ENCODE peak calls at places on chromosome 5, in six cellular contexts. S, Y, A, V, P and W are unnamed samples.

GRCh38 chr5:4862500-4862899 is 277.6 kb upstream of the ADAMTS16 start:
- DNase-seq in Y (peak; percentile 48), V (no peak), P (no peak), S (peak; percentile 41), A (peak; percentile 22), W (peak; percentile 31)

GRCh38 chr5:32301891-32302290 is 10.8 kb downstream of the MTMR12 start:
- DNase-seq in A (no peak), V (no peak), Y (no peak), P (no peak), S (no peak), W (no peak)

GRCh38 chr5:113495402-113495801 is 7.1 kb upstream of the MCC start:
- DNase-seq in V (no peak), S (no peak), A (peak; percentile 31), P (no peak), Y (peak; percentile 47), W (no peak)

GRCh38 chr5:174424219-174425053 is 299.9 kb upstream of the MSX2 start:
- DNase-seq in Y (no peak), S (no peak), A (no peak), P (no peak), V (no peak), W (no peak)

GRCh38 chr5:45694255-45694834 is 1.8 kb downstream of the HCN1 start:
- DNase-seq in P (no peak), S (no peak), A (peak; percentile 15), V (peak; percentile 14), Y (peak; percentile 1), W (peak; percentile 0)

GRCh38 chr5:39547548-39548154 is 122.9 kb upstream of the DAB2 start:
- DNase-seq in Y (peak; percentile 65), S (peak; percentile 43), V (peak; percentile 20), P (no peak), A (peak; percentile 71), W (peak; percentile 76)

GRCh38 chr5:104942735-104943134 is 1380.1 kb upstream of the NUDT12 start:
- DNase-seq in Y (no peak), V (no peak), P (no peak), S (no peak), A (peak; percentile 4), W (no peak)

GRCh38 chr5:154813736-154814135 is 36.7 kb downstream of the FAXDC2 start:
- DNase-seq in A (no peak), S (no peak), Y (no peak), P (no peak), V (no peak), W (no peak)

GRCh38 chr5:79800979-79801827 is 111.6 kb downstream of the CMYA5 start:
- DNase-seq in Y (peak; percentile 29), V (no peak), S (peak; percentile 18), P (no peak), A (peak; percentile 15), W (peak; percentile 19)

GRCh38 chr5:1005362-1005851 is 3.2 kb upstream of the NKD2 start:
- DNase-seq in A (no peak), S (no peak), V (no peak), P (no peak), Y (no peak), W (no peak)

GRCh38 chr5:123546657-123547056 is 34.7 kb downstream of the CSNK1G3 start:
- DNase-seq in V (no peak), Y (no peak), P (no peak), S (no peak), A (no peak), W (peak; percentile 13)

GRCh38 chr5:168916266-168916665 is 337.1 kb upstream of the PANK3 start:
- DNase-seq in V (no peak), Y (no peak), P (peak; percentile 49), A (peak; percentile 28), S (no peak), W (peak; percentile 19)

GRCh38 chr5:94057217-94057616 is 315.8 kb upstream of the POU5F2 start:
- DNase-seq in Y (no peak), S (no peak), V (no peak), A (no peak), P (no peak), W (no peak)

GRCh38 chr5:119347574-119347973 is 8.2 kb upstream of the TNFAIP8 start:
- DNase-seq in Y (no peak), S (no peak), A (no peak), V (no peak), P (no peak), W (no peak)

GRCh38 chr5:173302546-173303155 is 25.6 kb downstream of the STC2 start:
- DNase-seq in V (no peak), S (peak; percentile 91), P (peak; percentile 93), A (peak; percentile 87), Y (peak; percentile 83), W (peak; percentile 88)

GRCh38 chr5:136087961-136088871 is 44.4 kb upstream of the SMAD5 start:
- DNase-seq in V (no peak), A (no peak), Y (peak; percentile 38), S (peak; percentile 61), P (no peak), W (no peak)

GRCh38 chr5:1294839-1295649 is at the start of gene TERT:
- DNase-seq in S (no peak), V (peak; percentile 47), P (peak; percentile 39), A (no peak), Y (no peak), W (peak; percentile 52)

GRCh38 chr5:179836225-179837019 is 15.7 kb downstream of the SQSTM1 start:
- DNase-seq in S (no peak), Y (peak; percentile 53), A (peak; percentile 75), P (no peak), V (no peak), W (peak; percentile 43)

GRCh38 chr5:115396698-115397097 is 100.2 kb upstream of the CCDC112 start:
- DNase-seq in Y (no peak), S (no peak), P (no peak), V (no peak), A (no peak), W (peak; percentile 75)

GRCh38 chr5:53335115-53335514 is 145.3 kb upstream of the FST start:
- DNase-seq in P (no peak), Y (no peak), V (no peak), A (peak; percentile 22), S (no peak), W (no peak)

GRCh38 chr5:171845857-171846785 is 60.5 kb downstream of the SMIM23 start:
- DNase-seq in V (no peak), S (peak; percentile 46), A (peak; percentile 11), P (no peak), Y (peak; percentile 41), W (peak; percentile 50)

GRCh38 chr5:61397238-61397637 is 65.2 kb downstream of the ZSWIM6 start:
- DNase-seq in P (no peak), A (peak; percentile 53), V (no peak), Y (no peak), S (no peak), W (peak; percentile 63)

GRCh38 chr5:78221467-78221866 is 73.0 kb downstream of the AP3B1 start:
- DNase-seq in P (no peak), S (no peak), V (no peak), Y (no peak), A (no peak), W (no peak)

GRCh38 chr5:42944989-42945388 is 95.1 kb downstream of the ANXA2R start:
- DNase-seq in A (peak; percentile 91), V (no peak), P (peak; percentile 34), S (peak; percentile 78), Y (peak; percentile 95), W (peak; percentile 92)

GRCh38 chr5:174553556-174553955 is 170.8 kb upstream of the MSX2 start:
- DNase-seq in Y (no peak), S (no peak), P (no peak), V (no peak), A (no peak), W (no peak)

GRCh38 chr5:179486596-179487051 is 63.7 kb upstream of the RUFY1 start:
- DNase-seq in P (no peak), Y (no peak), S (no peak), A (peak; percentile 72), V (no peak), W (peak; percentile 27)

GRCh38 chr5:112735702-112736101 is 2.0 kb upstream of the APC start:
- DNase-seq in S (peak; percentile 42), A (peak; percentile 32), P (no peak), V (no peak), Y (peak; percentile 56), W (peak; percentile 83)

GRCh38 chr5:65263291-65263690 is 218.4 kb downstream of the ADAMTS6 start:
- DNase-seq in P (no peak), A (no peak), Y (peak; percentile 23), V (no peak), S (no peak), W (peak; percentile 68)

GRCh38 chr5:113246371-113246870 is 188.4 kb downstream of the TSSK1B start:
- DNase-seq in Y (peak; percentile 47), A (peak; percentile 81), P (peak; percentile 36), S (no peak), V (no peak), W (peak; percentile 19)

GRCh38 chr5:179129607-179130071 is 69.5 kb downstream of the ZNF354C start:
- DNase-seq in A (no peak), P (no peak), S (no peak), Y (no peak), V (no peak), W (no peak)

GRCh38 chr5:169181785-169182184 is 119.2 kb downstream of the SLIT3 start:
- DNase-seq in A (no peak), P (no peak), S (no peak), V (no peak), Y (no peak), W (peak; percentile 53)

GRCh38 chr5:53478411-53479044 is 1.9 kb upstream of the FST start:
- DNase-seq in P (peak; percentile 85), Y (peak; percentile 56), V (peak; percentile 38), A (peak; percentile 76), S (peak; percentile 42), W (peak; percentile 73)

GRCh38 chr5:139315056-139315455 is 21.5 kb downstream of the MATR3 start:
- DNase-seq in P (no peak), V (no peak), A (no peak), Y (no peak), S (no peak), W (no peak)